ENCODE peak calls at places on chromosomes 16 and 17, in ten cellular contexts. One of them, this sample, is unnamed.

GRCh38 chr16:75304521-75305363 is 53.3 kb upstream of the BCAR1 start:
- DNase-seq in RWPE1: peak
- DNase-seq in MV-4-11: no peak
- DNase-seq in RPMI7951: peak
- DNase-seq in activated gamma-delta T cell treated with Interleukin-2 at 50 U/mL for 16 hours: no peak
- DNase-seq in T-helper 1 cell: no peak
- DNase-seq in activated CD4-positive, CD25-positive, alpha-beta regulatory T cell treated with anti-CD3 and anti-CD28 coated beads, Interleukin-2, amount 50 U/mL, for 16 hours: no peak
- DNase-seq in effector CD4-positive, alpha-beta T cell: no peak
- DNase-seq in hippocampal formation: peak
- DNase-seq in neural crest cell: no peak
- DNase-seq in this sample: no peak

GRCh38 chr17:57537524-57538410 is 207.3 kb downstream of the CCDC182 start:
- DNase-seq in RWPE1: no peak
- DNase-seq in MV-4-11: no peak
- DNase-seq in RPMI7951: peak
- DNase-seq in activated gamma-delta T cell treated with Interleukin-2 at 50 U/mL for 16 hours: no peak
- DNase-seq in T-helper 1 cell: no peak
- DNase-seq in activated CD4-positive, CD25-positive, alpha-beta regulatory T cell treated with anti-CD3 and anti-CD28 coated beads, Interleukin-2, amount 50 U/mL, for 16 hours: no peak
- DNase-seq in effector CD4-positive, alpha-beta T cell: no peak
- DNase-seq in hippocampal formation: no peak
- DNase-seq in neural crest cell: peak
- DNase-seq in this sample: no peak

GRCh38 chr17:40791808-40792436 is 7.8 kb downstream of the KRT28 start:
- DNase-seq in RWPE1: peak
- DNase-seq in MV-4-11: no peak
- DNase-seq in RPMI7951: peak
- DNase-seq in activated gamma-delta T cell treated with Interleukin-2 at 50 U/mL for 16 hours: no peak
- DNase-seq in T-helper 1 cell: no peak
- DNase-seq in activated CD4-positive, CD25-positive, alpha-beta regulatory T cell treated with anti-CD3 and anti-CD28 coated beads, Interleukin-2, amount 50 U/mL, for 16 hours: no peak
- DNase-seq in effector CD4-positive, alpha-beta T cell: no peak
- DNase-seq in hippocampal formation: peak
- DNase-seq in neural crest cell: no peak
- DNase-seq in this sample: no peak

GRCh38 chr17:10727192-10727591 is 2.6 kb downstream of the TMEM220 start:
- DNase-seq in RWPE1: no peak
- DNase-seq in MV-4-11: no peak
- DNase-seq in RPMI7951: no peak
- DNase-seq in activated gamma-delta T cell treated with Interleukin-2 at 50 U/mL for 16 hours: no peak
- DNase-seq in T-helper 1 cell: no peak
- DNase-seq in activated CD4-positive, CD25-positive, alpha-beta regulatory T cell treated with anti-CD3 and anti-CD28 coated beads, Interleukin-2, amount 50 U/mL, for 16 hours: no peak
- DNase-seq in effector CD4-positive, alpha-beta T cell: no peak
- DNase-seq in hippocampal formation: no peak
- DNase-seq in neural crest cell: no peak
- DNase-seq in this sample: no peak

GRCh38 chr17:68197997-68198930 is 49.6 kb upstream of the AMZ2 start:
- DNase-seq in RWPE1: peak
- DNase-seq in MV-4-11: no peak
- DNase-seq in RPMI7951: no peak
- DNase-seq in activated gamma-delta T cell treated with Interleukin-2 at 50 U/mL for 16 hours: no peak
- DNase-seq in T-helper 1 cell: no peak
- DNase-seq in activated CD4-positive, CD25-positive, alpha-beta regulatory T cell treated with anti-CD3 and anti-CD28 coated beads, Interleukin-2, amount 50 U/mL, for 16 hours: no peak
- DNase-seq in effector CD4-positive, alpha-beta T cell: no peak
- DNase-seq in hippocampal formation: no peak
- DNase-seq in neural crest cell: no peak
- DNase-seq in this sample: no peak

GRCh38 chr16:21150375-21151001 is at the start of gene DNAH3:
- DNase-seq in RWPE1: peak
- DNase-seq in MV-4-11: peak
- DNase-seq in RPMI7951: no peak
- DNase-seq in activated gamma-delta T cell treated with Interleukin-2 at 50 U/mL for 16 hours: no peak
- DNase-seq in T-helper 1 cell: no peak
- DNase-seq in activated CD4-positive, CD25-positive, alpha-beta regulatory T cell treated with anti-CD3 and anti-CD28 coated beads, Interleukin-2, amount 50 U/mL, for 16 hours: no peak
- DNase-seq in effector CD4-positive, alpha-beta T cell: no peak
- DNase-seq in hippocampal formation: no peak
- DNase-seq in neural crest cell: no peak
- DNase-seq in this sample: no peak

GRCh38 chr17:77634710-77635109 is 323.8 kb upstream of the TNRC6C start:
- DNase-seq in RWPE1: no peak
- DNase-seq in MV-4-11: no peak
- DNase-seq in RPMI7951: no peak
- DNase-seq in activated gamma-delta T cell treated with Interleukin-2 at 50 U/mL for 16 hours: no peak
- DNase-seq in T-helper 1 cell: no peak
- DNase-seq in activated CD4-positive, CD25-positive, alpha-beta regulatory T cell treated with anti-CD3 and anti-CD28 coated beads, Interleukin-2, amount 50 U/mL, for 16 hours: no peak
- DNase-seq in effector CD4-positive, alpha-beta T cell: no peak
- DNase-seq in hippocampal formation: no peak
- DNase-seq in neural crest cell: no peak
- DNase-seq in this sample: no peak

GRCh38 chr16:51888021-51888420 is 658.9 kb downstream of the TOX3 start:
- DNase-seq in RWPE1: peak
- DNase-seq in MV-4-11: no peak
- DNase-seq in RPMI7951: peak
- DNase-seq in activated gamma-delta T cell treated with Interleukin-2 at 50 U/mL for 16 hours: no peak
- DNase-seq in T-helper 1 cell: no peak
- DNase-seq in activated CD4-positive, CD25-positive, alpha-beta regulatory T cell treated with anti-CD3 and anti-CD28 coated beads, Interleukin-2, amount 50 U/mL, for 16 hours: no peak
- DNase-seq in effector CD4-positive, alpha-beta T cell: no peak
- DNase-seq in hippocampal formation: no peak
- DNase-seq in neural crest cell: no peak
- DNase-seq in this sample: no peak

GRCh38 chr16:23464196-23464595 is 11.2 kb upstream of the COG7 start:
- DNase-seq in RWPE1: no peak
- DNase-seq in MV-4-11: no peak
- DNase-seq in RPMI7951: no peak
- DNase-seq in activated gamma-delta T cell treated with Interleukin-2 at 50 U/mL for 16 hours: no peak
- DNase-seq in T-helper 1 cell: no peak
- DNase-seq in activated CD4-positive, CD25-positive, alpha-beta regulatory T cell treated with anti-CD3 and anti-CD28 coated beads, Interleukin-2, amount 50 U/mL, for 16 hours: no peak
- DNase-seq in effector CD4-positive, alpha-beta T cell: no peak
- DNase-seq in hippocampal formation: peak
- DNase-seq in neural crest cell: no peak
- DNase-seq in this sample: no peak

GRCh38 chr17:81865733-81866439 is 5.3 kb downstream of the ARHGDIA start:
- DNase-seq in RWPE1: no peak
- DNase-seq in MV-4-11: no peak
- DNase-seq in RPMI7951: no peak
- DNase-seq in activated gamma-delta T cell treated with Interleukin-2 at 50 U/mL for 16 hours: no peak
- DNase-seq in T-helper 1 cell: no peak
- DNase-seq in activated CD4-positive, CD25-positive, alpha-beta regulatory T cell treated with anti-CD3 and anti-CD28 coated beads, Interleukin-2, amount 50 U/mL, for 16 hours: no peak
- DNase-seq in effector CD4-positive, alpha-beta T cell: no peak
- DNase-seq in hippocampal formation: no peak
- DNase-seq in neural crest cell: no peak
- DNase-seq in this sample: no peak

GRCh38 chr17:77778636-77779524 is 179.6 kb upstream of the TNRC6C start:
- DNase-seq in RWPE1: peak
- DNase-seq in MV-4-11: no peak
- DNase-seq in RPMI7951: peak
- DNase-seq in activated gamma-delta T cell treated with Interleukin-2 at 50 U/mL for 16 hours: no peak
- DNase-seq in T-helper 1 cell: no peak
- DNase-seq in activated CD4-positive, CD25-positive, alpha-beta regulatory T cell treated with anti-CD3 and anti-CD28 coated beads, Interleukin-2, amount 50 U/mL, for 16 hours: no peak
- DNase-seq in effector CD4-positive, alpha-beta T cell: no peak
- DNase-seq in hippocampal formation: peak
- DNase-seq in neural crest cell: no peak
- DNase-seq in this sample: no peak

GRCh38 chr17:30413109-30413508 is 34.4 kb downstream of the CPD start:
- DNase-seq in RWPE1: peak
- DNase-seq in MV-4-11: no peak
- DNase-seq in RPMI7951: peak
- DNase-seq in activated gamma-delta T cell treated with Interleukin-2 at 50 U/mL for 16 hours: no peak
- DNase-seq in T-helper 1 cell: no peak
- DNase-seq in activated CD4-positive, CD25-positive, alpha-beta regulatory T cell treated with anti-CD3 and anti-CD28 coated beads, Interleukin-2, amount 50 U/mL, for 16 hours: no peak
- DNase-seq in effector CD4-positive, alpha-beta T cell: no peak
- DNase-seq in hippocampal formation: no peak
- DNase-seq in neural crest cell: no peak
- DNase-seq in this sample: no peak

GRCh38 chr17:1643293-1643998 is 2.1 kb downstream of the SCARF1 start:
- DNase-seq in RWPE1: peak
- DNase-seq in MV-4-11: peak
- DNase-seq in RPMI7951: peak
- DNase-seq in activated gamma-delta T cell treated with Interleukin-2 at 50 U/mL for 16 hours: peak
- DNase-seq in T-helper 1 cell: peak
- DNase-seq in activated CD4-positive, CD25-positive, alpha-beta regulatory T cell treated with anti-CD3 and anti-CD28 coated beads, Interleukin-2, amount 50 U/mL, for 16 hours: no peak
- DNase-seq in effector CD4-positive, alpha-beta T cell: peak
- DNase-seq in hippocampal formation: no peak
- DNase-seq in neural crest cell: no peak
- DNase-seq in this sample: peak

GRCh38 chr17:62680541-62681052 is 53.1 kb downstream of the MRC2 start:
- DNase-seq in RWPE1: no peak
- DNase-seq in MV-4-11: no peak
- DNase-seq in RPMI7951: no peak
- DNase-seq in activated gamma-delta T cell treated with Interleukin-2 at 50 U/mL for 16 hours: no peak
- DNase-seq in T-helper 1 cell: no peak
- DNase-seq in activated CD4-positive, CD25-positive, alpha-beta regulatory T cell treated with anti-CD3 and anti-CD28 coated beads, Interleukin-2, amount 50 U/mL, for 16 hours: no peak
- DNase-seq in effector CD4-positive, alpha-beta T cell: no peak
- DNase-seq in hippocampal formation: no peak
- DNase-seq in neural crest cell: no peak
- DNase-seq in this sample: no peak

GRCh38 chr17:36188891-36189306 is 7.7 kb downstream of the CCL3L1 start:
- DNase-seq in RWPE1: no peak
- DNase-seq in MV-4-11: peak
- DNase-seq in RPMI7951: no peak
- DNase-seq in activated gamma-delta T cell treated with Interleukin-2 at 50 U/mL for 16 hours: peak
- DNase-seq in T-helper 1 cell: no peak
- DNase-seq in activated CD4-positive, CD25-positive, alpha-beta regulatory T cell treated with anti-CD3 and anti-CD28 coated beads, Interleukin-2, amount 50 U/mL, for 16 hours: no peak
- DNase-seq in effector CD4-positive, alpha-beta T cell: no peak
- DNase-seq in hippocampal formation: no peak
- DNase-seq in neural crest cell: no peak
- DNase-seq in this sample: no peak

GRCh38 chr16:10895053-10895946 is 18.3 kb downstream of the CIITA start:
- DNase-seq in RWPE1: peak
- DNase-seq in MV-4-11: peak
- DNase-seq in RPMI7951: peak
- DNase-seq in activated gamma-delta T cell treated with Interleukin-2 at 50 U/mL for 16 hours: peak
- DNase-seq in T-helper 1 cell: no peak
- DNase-seq in activated CD4-positive, CD25-positive, alpha-beta regulatory T cell treated with anti-CD3 and anti-CD28 coated beads, Interleukin-2, amount 50 U/mL, for 16 hours: no peak
- DNase-seq in effector CD4-positive, alpha-beta T cell: peak
- DNase-seq in hippocampal formation: no peak
- DNase-seq in neural crest cell: peak
- DNase-seq in this sample: no peak

GRCh38 chr17:29732209-29732608 is 109.5 kb upstream of the CORO6 start:
- DNase-seq in RWPE1: no peak
- DNase-seq in MV-4-11: no peak
- DNase-seq in RPMI7951: no peak
- DNase-seq in activated gamma-delta T cell treated with Interleukin-2 at 50 U/mL for 16 hours: no peak
- DNase-seq in T-helper 1 cell: no peak
- DNase-seq in activated CD4-positive, CD25-positive, alpha-beta regulatory T cell treated with anti-CD3 and anti-CD28 coated beads, Interleukin-2, amount 50 U/mL, for 16 hours: no peak
- DNase-seq in effector CD4-positive, alpha-beta T cell: no peak
- DNase-seq in hippocampal formation: no peak
- DNase-seq in neural crest cell: no peak
- DNase-seq in this sample: no peak

GRCh38 chr16:4637501-4638166 is 13.0 kb downstream of the MGRN1 start:
- DNase-seq in RWPE1: no peak
- DNase-seq in MV-4-11: no peak
- DNase-seq in RPMI7951: no peak
- DNase-seq in activated gamma-delta T cell treated with Interleukin-2 at 50 U/mL for 16 hours: no peak
- DNase-seq in T-helper 1 cell: no peak
- DNase-seq in activated CD4-positive, CD25-positive, alpha-beta regulatory T cell treated with anti-CD3 and anti-CD28 coated beads, Interleukin-2, amount 50 U/mL, for 16 hours: no peak
- DNase-seq in effector CD4-positive, alpha-beta T cell: no peak
- DNase-seq in hippocampal formation: no peak
- DNase-seq in neural crest cell: no peak
- DNase-seq in this sample: no peak